ENCODE peak calls at places on chromosome 12, in six cellular contexts. O is testis, P is A549, A is natural killer cell, T is AG09309, N is foreskin fibroblast. X is an unnamed sample.

GRCh38 chr12:47085815-47086252 is 6.1 kb upstream of the AMIGO2 start:
- DNase-seq in T (no peak), N (peak), A (peak), P (peak), O (no peak), X (peak)

GRCh38 chr12:67370979-67371378 is 101.8 kb downstream of the CAND1 start:
- DNase-seq in A (no peak), T (no peak), N (peak), P (no peak), O (no peak), X (no peak)

GRCh38 chr12:66302827-66303169 is 505 bp downstream of the HELB start:
- DNase-seq in P (no peak), A (no peak), N (no peak), O (no peak), T (no peak), X (no peak)

GRCh38 chr12:24778486-24779304 is 170.2 kb downstream of the BCAT1 start:
- DNase-seq in T (peak), N (peak), A (no peak), P (peak), O (no peak), X (peak)

GRCh38 chr12:113208041-113208934 is 13.0 kb upstream of the TPCN1 start:
- DNase-seq in A (peak), O (no peak), T (no peak), N (peak), P (no peak), X (no peak)

GRCh38 chr12:117502633-117503032 is 141.2 kb upstream of the NOS1 start:
- DNase-seq in O (no peak), T (no peak), N (no peak), A (no peak), P (no peak), X (no peak)

GRCh38 chr12:124391340-124392261 is 96.7 kb downstream of the RFLNA start:
- DNase-seq in A (peak), P (peak), T (no peak), N (peak), O (no peak), X (peak)

GRCh38 chr12:40032433-40033259 is 73.2 kb downstream of the SLC2A13 start:
- DNase-seq in O (no peak), T (no peak), N (no peak), A (no peak), P (no peak), X (no peak)

GRCh38 chr12:51199546-51199945 is 18.3 kb downstream of the POU6F1 start:
- DNase-seq in N (no peak), T (no peak), A (no peak), O (no peak), P (no peak), X (no peak)

GRCh38 chr12:42789808-42790760 is 200.5 kb upstream of the PRICKLE1 start:
- DNase-seq in P (no peak), T (no peak), O (no peak), N (no peak), A (no peak), X (no peak)

GRCh38 chr12:132633398-132633797 is 14.8 kb downstream of the P2RX2 start:
- DNase-seq in T (no peak), N (no peak), A (no peak), P (no peak), O (no peak), X (no peak)

GRCh38 chr12:59626382-59626781 is 30.6 kb downstream of the SLC16A7 start:
- DNase-seq in N (peak), A (no peak), P (no peak), O (no peak), T (peak), X (peak)

GRCh38 chr12:26101833-26102232 is 23.0 kb downstream of the BHLHE41 start:
- DNase-seq in P (no peak), O (no peak), N (no peak), T (no peak), A (no peak), X (no peak)

GRCh38 chr12:55718020-55718419 is 2.2 kb upstream of the RDH5 start:
- DNase-seq in P (no peak), A (no peak), T (no peak), O (peak), N (no peak), X (no peak)

GRCh38 chr12:106120578-106121105 is 18.1 kb downstream of the NUAK1 start:
- DNase-seq in P (peak), A (no peak), T (no peak), N (no peak), O (no peak), X (no peak)

GRCh38 chr12:88308825-88309224 is 166.7 kb downstream of the TMTC3 start:
- DNase-seq in O (no peak), N (peak), A (no peak), T (peak), P (peak), X (peak)

GRCh38 chr12:92215358-92215757 is 69.7 kb upstream of the BTG1 start:
- DNase-seq in N (no peak), A (no peak), P (no peak), O (no peak), T (no peak), X (no peak)
- TF ChIP-seq CTCF in N (no peak), A (no peak), P (no peak), O (no peak), T (no peak), X (no peak)

GRCh38 chr12:50057000-50057841 is at the start of gene ASIC1:
- DNase-seq in A (no peak), T (no peak), O (peak), N (peak), P (peak), X (peak)
- TF ChIP-seq CTCF in A (no peak), T (no peak), O (no peak), N (no peak), P (no peak), X (no peak)

GRCh38 chr12:53809005-53809404 is 57.2 kb upstream of the CISTR start:
- DNase-seq in N (no peak), A (no peak), T (no peak), P (no peak), O (no peak), X (no peak)
- TF ChIP-seq CTCF in N (no peak), A (no peak), T (no peak), P (no peak), O (no peak), X (no peak)

GRCh38 chr12:100668939-100669536 is 95.6 kb downstream of the GAS2L3 start:
- DNase-seq in T (peak), A (no peak), O (peak), N (peak), P (peak), X (peak)
- TF ChIP-seq CTCF in T (peak), A (peak), O (peak), N (peak), P (peak), X (peak)

GRCh38 chr12:9940370-9940769 is 8.2 kb upstream of the CLEC2A start:
- DNase-seq in P (peak), T (no peak), O (no peak), N (no peak), A (no peak), X (no peak)
- TF ChIP-seq CTCF in P (peak), T (peak), O (no peak), N (peak), A (peak), X (no peak)